ENCODE peak calls at places on chromosomes 1 and 21, in four cellular contexts. C, Z, U and Y are unnamed samples.

GRCh38 chr1:41240806-41241747 is 1.0 kb downstream of the SCMH1 start:
- DNase-seq in C (peak), Z (no peak), U (peak), Y (peak)

GRCh38 chr1:47469405-47469759 is 31.5 kb downstream of the FOXD2 start:
- DNase-seq in C (peak), Z (no peak), U (no peak), Y (no peak)

GRCh38 chr1:92749024-92749634 is 35.8 kb downstream of the EVI5 start:
- DNase-seq in C (peak), Z (no peak), U (peak), Y (peak)

GRCh38 chr1:162229534-162229933 is 147.1 kb downstream of the SPATA46 start:
- DNase-seq in C (no peak), Z (no peak), U (no peak), Y (no peak)

GRCh38 chr1:21911205-21912001 is 25.7 kb downstream of the HSPG2 start:
- DNase-seq in C (no peak), Z (peak), U (peak), Y (peak)

GRCh38 chr1:66271216-66271903 is 262.6 kb upstream of the SGIP1 start:
- DNase-seq in C (peak), Z (no peak), U (peak), Y (peak)

GRCh38 chr1:100767176-100767876 is 47.8 kb downstream of the VCAM1 start:
- DNase-seq in C (no peak), Z (no peak), U (peak), Y (no peak)

GRCh38 chr1:81226603-81226928 is 574.2 kb upstream of the ADGRL2 start:
- DNase-seq in C (no peak), Z (no peak), U (no peak), Y (no peak)

GRCh38 chr1:239388578-239388977 is 2.2 kb downstream of the CHRM3 start:
- DNase-seq in C (no peak), Z (no peak), U (no peak), Y (no peak)

GRCh38 chr1:247077234-247077633 is 1.4 kb downstream of the ZNF670 start:
- DNase-seq in C (no peak), Z (no peak), U (peak), Y (no peak)

GRCh38 chr1:94884101-94884875 is 42.6 kb downstream of the CNN3 start:
- DNase-seq in C (peak), Z (peak), U (peak), Y (peak)

GRCh38 chr1:184832517-184832916 is 77.9 kb upstream of the EDEM3 start:
- DNase-seq in C (no peak), Z (no peak), U (no peak), Y (no peak)

GRCh38 chr1:76059461-76059860 is 15.1 kb upstream of the ST6GALNAC3 start:
- DNase-seq in C (no peak), Z (no peak), U (no peak), Y (no peak)

GRCh38 chr1:231776006-231776707 is 149.6 kb downstream of the DISC1 start:
- DNase-seq in C (no peak), Z (no peak), U (peak), Y (peak)

GRCh38 chr21:20004353-20004752 is 993.9 kb upstream of the NCAM2 start:
- DNase-seq in C (peak), Z (no peak), U (no peak), Y (no peak)